ENCODE peak calls at places on chromosomes 4 and X, in nine cellular contexts. S is NCI-H1105 treated with DMSO at 0.1 percent for 48 hours; F is H1; L is A549; J is amygdala; U is Peyer's patch; C is stimulated activated CD4-positive, alpha-beta T cell treated with anti-CD3 and anti-CD28 coated beads, Interleukin-15, amount 100 ng/mL, for 1 hour; Z is NCI-H187; R is activated CD4-positive, alpha-beta T cell treated with anti-CD3 and anti-CD28 coated beads, Interleukin-2, amount 50 U/mL, for 1 hour. X is an unnamed sample.

GRCh38 chr4:118282692-118283091 is 70.1 kb downstream of the PRSS12 start:
- DNase-seq in S (no peak), F (no peak), L (no peak), J (no peak), U (no peak), C (no peak), Z (no peak), R (no peak), X (no peak)

GRCh38 chr4:26780524-26780923 is 80.1 kb upstream of the STIM2 start:
- DNase-seq in S (no peak), F (no peak), L (no peak), J (no peak), U (no peak), C (no peak), Z (no peak), R (no peak), X (no peak)

GRCh38 chr4:20995015-20995414 is 294.8 kb downstream of the PACRGL start:
- DNase-seq in S (no peak), F (no peak), L (no peak), J (no peak), U (no peak), C (no peak), Z (no peak), R (no peak), X (no peak)

GRCh38 chr4:98786866-98787265 is 128.5 kb upstream of the TSPAN5 start:
- DNase-seq in S (no peak), F (no peak), L (peak), J (no peak), U (no peak), C (no peak), Z (no peak), R (no peak), X (no peak)

GRCh38 chr4:138946306-138946705 is 69.3 kb upstream of the NOCT start:
- DNase-seq in S (no peak), F (peak), L (no peak), J (no peak), U (no peak), C (no peak), Z (no peak), R (no peak), X (no peak)

GRCh38 chr4:19883841-19884240 is 367.9 kb upstream of the SLIT2 start:
- DNase-seq in S (no peak), F (no peak), L (no peak), J (no peak), U (no peak), C (no peak), Z (no peak), R (no peak), X (no peak)

GRCh38 chrX:112769034-112769433 is 71.6 kb downstream of the AMOT start:
- DNase-seq in S (no peak), F (no peak), L (no peak), J (no peak), U (no peak), C (no peak), Z (no peak), R (no peak), X (no peak)

GRCh38 chr4:7734651-7735260 is 204.9 kb downstream of the AFAP1 start:
- DNase-seq in S (no peak), F (no peak), L (no peak), J (no peak), U (no peak), C (no peak), Z (no peak), R (no peak), X (no peak)

GRCh38 chr4:187814737-187815465 is 180.7 kb upstream of the ZFP42 start:
- DNase-seq in S (no peak), F (no peak), L (no peak), J (peak), U (no peak), C (no peak), Z (no peak), R (no peak), X (no peak)

GRCh38 chrX:68196939-68197791 is 236.1 kb downstream of the OPHN1 start:
- DNase-seq in S (peak), F (peak), L (peak), J (no peak), U (no peak), C (no peak), Z (no peak), R (no peak), X (peak)

GRCh38 chrX:123408856-123409737 is 225.0 kb downstream of the GRIA3 start:
- DNase-seq in S (no peak), F (no peak), L (no peak), J (no peak), U (no peak), C (no peak), Z (no peak), R (no peak), X (no peak)

GRCh38 chr4:87525636-87526035 is 3.5 kb downstream of the SPARCL1 start:
- DNase-seq in S (no peak), F (no peak), L (no peak), J (no peak), U (no peak), C (no peak), Z (no peak), R (no peak), X (no peak)

GRCh38 chr4:84499065-84499982 is at the start of gene NKX6-1:
- DNase-seq in S (peak), F (peak), L (peak), J (peak), U (peak), C (no peak), Z (peak), R (no peak), X (no peak)

GRCh38 chr4:114599231-114600065 is 841 bp downstream of the UGT8 start:
- DNase-seq in S (peak), F (peak), L (no peak), J (peak), U (peak), C (no peak), Z (no peak), R (no peak), X (no peak)

GRCh38 chr4:40418430-40419230 is 83.5 kb downstream of the CHRNA9 start:
- DNase-seq in S (no peak), F (no peak), L (peak), J (no peak), U (no peak), C (no peak), Z (no peak), R (no peak), X (no peak)

GRCh38 chr4:893276-893994 is 38.7 kb downstream of the GAK start:
- DNase-seq in S (no peak), F (no peak), L (no peak), J (no peak), U (no peak), C (no peak), Z (no peak), R (no peak), X (no peak)

GRCh38 chrX:43141885-43142284 is 363.9 kb upstream of the PPP1R2C start:
- DNase-seq in S (no peak), F (no peak), L (no peak), J (no peak), U (no peak), C (no peak), Z (no peak), R (no peak), X (no peak)

GRCh38 chr4:127849505-127850234 is 31.0 kb upstream of the PLK4 start:
- DNase-seq in S (no peak), F (no peak), L (no peak), J (no peak), U (no peak), C (no peak), Z (no peak), R (no peak), X (no peak)

GRCh38 chrX:15523088-15523487 is 22.5 kb downstream of the BMX start:
- DNase-seq in S (no peak), F (no peak), L (no peak), J (no peak), U (no peak), C (no peak), Z (no peak), R (no peak), X (no peak)

GRCh38 chr4:157804986-157805385 is 367.8 kb downstream of the GASK1B start:
- DNase-seq in S (no peak), F (no peak), L (peak), J (no peak), U (no peak), C (no peak), Z (no peak), R (no peak), X (no peak)

GRCh38 chrX:56764153-56764974 is 35.3 kb downstream of the NBDY start:
- DNase-seq in S (no peak), F (peak), L (peak), J (no peak), U (peak), C (peak), Z (no peak), R (peak), X (peak)

GRCh38 chrX:77447339-77448149 is at the start of gene FGF16:
- DNase-seq in S (no peak), F (peak), L (no peak), J (no peak), U (no peak), C (no peak), Z (no peak), R (no peak), X (no peak)

GRCh38 chr4:139763668-139764067 is 98.0 kb downstream of the MGST2 start:
- DNase-seq in S (peak), F (no peak), L (no peak), J (no peak), U (no peak), C (no peak), Z (no peak), R (no peak), X (no peak)

GRCh38 chr4:73894021-73894420 is 24.8 kb downstream of the CXCL1 start:
- DNase-seq in S (no peak), F (no peak), L (no peak), J (no peak), U (no peak), C (no peak), Z (no peak), R (no peak), X (no peak)

GRCh38 chr4:41538017-41538733 is at the start of gene LIMCH1:
- DNase-seq in S (no peak), F (peak), L (peak), J (no peak), U (no peak), C (no peak), Z (no peak), R (no peak), X (no peak)

GRCh38 chr4:100590308-100590707 is 72.5 kb upstream of the EMCN start:
- DNase-seq in S (no peak), F (no peak), L (no peak), J (no peak), U (no peak), C (no peak), Z (no peak), R (no peak), X (no peak)

GRCh38 chrX:127708155-127708554 is 344.0 kb downstream of the ACTRT1 start:
- DNase-seq in S (no peak), F (no peak), L (peak), J (no peak), U (no peak), C (no peak), Z (no peak), R (no peak), X (no peak)

GRCh38 chrX:154799554-154800348 is 5.5 kb downstream of the MPP1 start:
- DNase-seq in S (peak), F (no peak), L (peak), J (no peak), U (no peak), C (no peak), Z (peak), R (no peak), X (no peak)

GRCh38 chrX:119272882-119273806 is 37.1 kb downstream of the PGRMC1 start:
- DNase-seq in S (no peak), F (peak), L (no peak), J (no peak), U (no peak), C (no peak), Z (no peak), R (peak), X (peak)

GRCh38 chr4:74539043-74539790 is 94.3 kb downstream of the AREG start:
- DNase-seq in S (no peak), F (no peak), L (peak), J (no peak), U (no peak), C (no peak), Z (no peak), R (no peak), X (no peak)

GRCh38 chr4:53591372-53591892 is at the start of gene LNX1:
- DNase-seq in S (no peak), F (peak), L (no peak), J (no peak), U (peak), C (no peak), Z (no peak), R (no peak), X (no peak)

GRCh38 chrX:53594354-53594753 is 92.2 kb downstream of the HUWE1 start:
- DNase-seq in S (no peak), F (no peak), L (no peak), J (no peak), U (no peak), C (no peak), Z (no peak), R (no peak), X (no peak)

GRCh38 chr4:119041951-119042560 is 93.6 kb upstream of the MYOZ2 start:
- DNase-seq in S (peak), F (no peak), L (peak), J (no peak), U (peak), C (no peak), Z (no peak), R (peak), X (peak)

GRCh38 chr4:79049840-79050520 is 110.7 kb upstream of the PAQR3 start:
- DNase-seq in S (peak), F (no peak), L (no peak), J (no peak), U (no peak), C (no peak), Z (peak), R (no peak), X (no peak)

GRCh38 chr4:162506253-162506652 is 342.5 kb upstream of the FSTL5 start:
- DNase-seq in S (no peak), F (no peak), L (no peak), J (no peak), U (no peak), C (no peak), Z (no peak), R (no peak), X (no peak)

GRCh38 chr4:158090323-158090722 is 82.5 kb downstream of the GASK1B start:
- DNase-seq in S (peak), F (no peak), L (no peak), J (peak), U (no peak), C (no peak), Z (no peak), R (no peak), X (no peak)

GRCh38 chrX:30153881-30154260 is 61.5 kb upstream of the MAGEB2 start:
- DNase-seq in S (no peak), F (no peak), L (no peak), J (no peak), U (no peak), C (no peak), Z (no peak), R (no peak), X (no peak)

GRCh38 chrX:3549442-3549875 is 164.0 kb downstream of the PRKX start:
- DNase-seq in S (no peak), F (no peak), L (peak), J (no peak), U (no peak), C (no peak), Z (no peak), R (no peak), X (no peak)

GRCh38 chr4:119113033-119113655 is 22.5 kb upstream of the MYOZ2 start:
- DNase-seq in S (no peak), F (no peak), L (peak), J (no peak), U (no peak), C (no peak), Z (no peak), R (no peak), X (no peak)

GRCh38 chr4:108601517-108601916 is 18.9 kb upstream of the RPL34 start:
- DNase-seq in S (no peak), F (no peak), L (no peak), J (no peak), U (peak), C (no peak), Z (no peak), R (no peak), X (no peak)